ENCODE peak calls at places on chromosomes 2 and 18, in ten cellular contexts. I, Q, A, Z, V, P, W, F, H and M are unnamed samples.
A peak's percentile ranks its signal among the peaks of the same experiment; 100 is the strongest.

GRCh38 chr2:72673279-72673678 is 152.6 kb downstream of the EXOC6B start:
- DNase-seq in A (peak; percentile 74), Z (no peak), H (no peak), W (no peak), P (no peak), V (no peak), F (no peak), I (no peak), Q (no peak), M (no peak)

GRCh38 chr2:106885981-106886915 is at the start of gene ST6GAL2:
- DNase-seq in P (peak; percentile 26), A (peak; percentile 52), H (peak; percentile 25), W (no peak), F (no peak), V (peak; percentile 81), Q (peak; percentile 54), I (no peak), Z (peak; percentile 79), M (no peak)

GRCh38 chr2:101776172-101777043 is 78.9 kb downstream of the MAP4K4 start:
- DNase-seq in I (no peak), Q (no peak), A (no peak), P (no peak), W (no peak), H (peak; percentile 56), F (no peak), V (no peak), Z (no peak), M (no peak)

GRCh38 chr18:57791192-57791591 is 11.9 kb downstream of the ATP8B1 start:
- DNase-seq in I (no peak), A (no peak), V (no peak), W (no peak), Z (no peak), H (no peak), F (peak; percentile 8), P (no peak), Q (no peak), M (no peak)

GRCh38 chr2:150528861-150529801 is 41.7 kb upstream of the RND3 start:
- DNase-seq in I (no peak), A (peak; percentile 92), H (peak; percentile 88), V (no peak), Z (no peak), Q (no peak), P (peak; percentile 78), F (no peak), W (peak; percentile 84), M (no peak)

GRCh38 chr2:240461471-240462072 is 26.1 kb downstream of the GPC1 start:
- DNase-seq in Z (no peak), V (peak; percentile 61), H (no peak), W (no peak), I (peak; percentile 48), A (no peak), Q (peak; percentile 34), P (no peak), F (no peak), M (peak; percentile 35)

GRCh38 chr2:1991126-1991525 is 246.8 kb upstream of the PXDN start:
- DNase-seq in Q (peak; percentile 19), P (no peak), F (no peak), H (no peak), A (no peak), V (no peak), Z (no peak), W (no peak), I (no peak), M (no peak)

GRCh38 chr2:114754907-114755563 is 312.6 kb downstream of the DPP10 start:
- DNase-seq in P (no peak), A (peak; percentile 68), H (no peak), Z (no peak), V (no peak), Q (no peak), W (no peak), F (peak; percentile 22), I (no peak), M (no peak)

GRCh38 chr18:32057624-32058165 is 34.0 kb upstream of the RNF138 start:
- DNase-seq in H (no peak), V (no peak), A (no peak), Q (no peak), P (no peak), Z (no peak), F (no peak), W (no peak), I (no peak), M (no peak)

GRCh38 chr18:74378179-74378682 is 62.6 kb downstream of the C18orf63 start:
- DNase-seq in Q (no peak), F (no peak), V (peak; percentile 93), W (peak; percentile 21), P (peak; percentile 5), H (no peak), I (no peak), Z (no peak), A (no peak), M (no peak)

GRCh38 chr18:77811510-77811909 is 561.9 kb downstream of the GALR1 start:
- DNase-seq in Z (no peak), W (no peak), V (no peak), A (peak; percentile 4), H (peak; percentile 7), Q (no peak), P (no peak), F (no peak), I (no peak), M (no peak)

GRCh38 chr2:69177063-69177771 is 164.2 kb downstream of the ANTXR1 start:
- DNase-seq in V (peak; percentile 86), H (peak; percentile 93), F (peak; percentile 75), I (peak; percentile 83), W (peak; percentile 97), Q (peak; percentile 53), P (peak; percentile 98), A (no peak), Z (peak; percentile 33), M (peak; percentile 59)

GRCh38 chr2:229673676-229674075 is 40.7 kb downstream of the DNER start:
- DNase-seq in F (no peak), I (no peak), Z (no peak), W (no peak), H (no peak), P (no peak), V (no peak), Q (no peak), A (peak; percentile 97), M (no peak)

GRCh38 chr2:26685943-26686839 is 6.3 kb upstream of the KCNK3 start:
- DNase-seq in P (no peak), I (no peak), Z (no peak), A (peak; percentile 9), W (no peak), Q (no peak), H (no peak), V (no peak), F (peak; percentile 29), M (no peak)

GRCh38 chr2:36486546-36487044 is 111.4 kb downstream of the FEZ2 start:
- DNase-seq in P (peak; percentile 84), A (peak; percentile 76), I (no peak), H (peak; percentile 88), Q (no peak), V (no peak), W (peak; percentile 57), Z (no peak), F (no peak), M (no peak)

DNA sequence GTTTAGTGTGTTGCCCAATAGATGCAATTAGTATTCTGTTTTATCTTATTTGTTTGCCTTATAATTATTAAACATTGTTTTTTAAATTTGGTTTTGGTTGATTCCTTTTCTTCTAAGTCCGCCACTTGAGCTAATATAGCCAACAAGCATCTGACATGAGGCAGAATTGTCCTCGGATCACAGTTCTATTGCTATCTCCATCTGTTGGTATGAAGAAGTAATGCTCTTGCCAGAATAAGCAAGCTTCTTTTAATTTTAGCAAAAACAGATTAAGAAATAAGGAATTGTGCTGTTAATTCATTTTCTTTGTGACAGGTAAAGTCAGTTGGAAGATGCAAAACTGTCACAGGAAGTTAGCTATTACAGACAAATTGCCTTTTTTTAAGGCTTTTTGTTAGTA is 54.3 kb downstream of the R3HDM1 start:
- DNase-seq in V (no peak), W (peak; percentile 10), Z (no peak), I (no peak), H (peak; percentile 65), F (no peak), P (peak; percentile 28), A (peak; percentile 22), Q (no peak), M (no peak)
- TF ChIP-seq CTCF in V (no peak), W (peak; percentile 9), Z (peak; percentile 34), I (no peak), H (peak; percentile 56), F (no peak), P (peak; percentile 33), A (peak; percentile 45), Q (no peak), M (no peak)

DNA sequence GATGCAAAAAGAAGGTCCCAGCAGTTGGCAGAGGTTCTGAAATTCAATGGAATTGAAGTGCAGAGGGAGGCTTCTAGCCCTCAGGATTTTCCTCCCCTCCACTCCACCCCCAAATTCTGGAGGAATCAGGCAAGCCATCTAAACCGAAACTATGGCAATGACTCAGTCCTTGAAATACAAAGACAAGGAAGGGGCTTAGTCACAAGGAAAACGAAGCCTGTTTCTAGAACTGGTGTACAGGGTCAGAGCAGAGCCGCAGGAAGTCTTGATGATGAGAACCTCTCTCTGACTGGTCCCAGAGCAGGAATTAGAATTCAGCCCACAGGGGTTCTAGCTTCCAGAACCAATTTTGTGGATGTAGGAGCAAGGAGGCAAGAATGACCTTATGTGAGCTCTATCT is 111.7 kb upstream of the SCN1A start:
- DNase-seq in V (no peak), Q (no peak), F (no peak), Z (no peak), A (peak; percentile 99), W (peak; percentile 87), P (peak; percentile 75), H (peak; percentile 93), I (no peak), M (no peak)
- TF ChIP-seq CTCF in V (no peak), Q (no peak), F (no peak), Z (no peak), A (no peak), W (no peak), P (no peak), H (no peak), I (no peak), M (no peak)

DNA sequence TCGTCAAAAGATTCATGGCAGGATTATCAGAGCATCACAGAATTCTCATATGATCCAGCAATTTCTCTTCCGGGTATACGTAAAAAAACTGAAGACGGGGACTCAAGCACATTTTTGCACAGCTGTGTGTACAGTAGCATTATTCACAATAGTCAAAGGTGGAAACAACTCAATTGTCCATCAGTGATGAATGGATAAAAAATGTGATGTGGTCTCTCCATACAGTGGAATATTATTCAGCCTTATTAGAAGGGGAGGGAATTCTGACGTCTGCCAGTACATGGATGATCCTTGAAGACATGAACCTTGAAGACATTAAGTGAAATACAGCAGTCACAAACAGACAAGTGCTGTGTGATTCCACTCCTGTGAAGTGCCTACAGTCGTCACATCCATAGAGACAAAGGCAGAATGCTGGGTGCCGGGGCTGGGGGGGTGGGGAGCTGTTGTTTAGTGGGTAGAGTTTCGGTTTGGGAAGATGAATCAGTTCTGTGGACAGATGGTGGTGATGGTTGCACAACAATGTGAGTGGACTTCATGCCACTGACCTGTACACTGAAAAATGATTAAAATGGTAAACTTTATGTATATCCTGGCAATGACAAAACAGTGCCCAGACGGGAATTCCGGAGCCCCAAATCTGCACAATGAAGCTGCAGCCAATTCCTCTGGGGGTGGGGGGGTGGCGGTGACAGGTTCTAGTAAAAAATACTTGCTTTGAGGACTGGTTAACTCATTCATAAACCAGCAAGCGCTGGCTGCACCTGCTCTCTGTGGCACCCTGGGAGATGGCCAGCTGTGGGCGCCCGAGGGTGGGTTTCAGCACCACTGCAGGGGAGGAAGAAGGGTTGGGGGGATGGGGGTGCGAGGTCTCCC is 82.0 kb upstream of the HPCAL1 start:
- DNase-seq in F (no peak), Z (no peak), A (peak; percentile 90), P (peak; percentile 45), V (no peak), Q (no peak), I (no peak), W (peak; percentile 69), H (peak; percentile 61), M (peak; percentile 37)
- TF ChIP-seq CTCF in F (no peak), Z (no peak), A (peak; percentile 55), P (no peak), V (no peak), Q (no peak), I (no peak), W (no peak), H (no peak), M (no peak)

GRCh38 chr2:195404650-195405049 is 252.4 kb upstream of the SLC39A10 start:
- DNase-seq in P (peak; percentile 33), Q (no peak), F (no peak), I (no peak), A (no peak), W (no peak), H (no peak), Z (no peak), V (no peak), M (no peak)
- TF ChIP-seq CTCF in P (no peak), Q (no peak), F (no peak), I (no peak), A (no peak), W (no peak), H (peak; percentile 26), Z (no peak), V (peak; percentile 23), M (no peak)